ENCODE peak calls at places on chromosomes 1 and 21, in six cellular contexts. Y is osteocyte, S is cerebellar nuclear complex, C is EL, I is NCI-H1092 treated with DMSO at 0.1 percent for 48 hours, H is EH. W is an unnamed sample.

GRCh38 chr1:87902830-87903614 is 574.3 kb downstream of the LMO4 start:
- DNase-seq in C (no peak), S (no peak), I (peak; percentile 8), H (peak; percentile 8), Y (no peak), W (no peak)

GRCh38 chr1:24975391-24975790 is 45.3 kb upstream of the RUNX3 start:
- DNase-seq in C (no peak), I (no peak), Y (no peak), H (no peak), S (no peak), W (no peak)

GRCh38 chr1:23639460-23639859 is 52.1 kb upstream of the RPL11 start:
- DNase-seq in H (no peak), C (no peak), S (no peak), Y (no peak), I (peak; percentile 64), W (no peak)

GRCh38 chr1:41670558-41670957 is 186.1 kb upstream of the EDN2 start:
- DNase-seq in H (peak; percentile 87), C (peak; percentile 86), I (no peak), Y (no peak), S (no peak), W (no peak)

GRCh38 chr1:64150729-64151128 is 52.7 kb upstream of the UBE2U start:
- DNase-seq in Y (no peak), S (no peak), C (no peak), I (no peak), H (no peak), W (no peak)

GRCh38 chr1:198417041-198417440 is 123.4 kb downstream of the ATP6V1G3 start:
- DNase-seq in C (no peak), S (no peak), H (peak; percentile 8), I (no peak), Y (no peak), W (no peak)

GRCh38 chr1:225520587-225521227 is 92.9 kb upstream of the LBR start:
- DNase-seq in I (no peak), H (no peak), S (no peak), Y (no peak), C (no peak), W (no peak)

GRCh38 chr21:40231979-40232378 is 364.7 kb downstream of the PCP4 start:
- DNase-seq in I (no peak), C (no peak), S (no peak), Y (no peak), H (no peak), W (no peak)

GRCh38 chr1:41648230-41648629 is 163.7 kb upstream of the EDN2 start:
- DNase-seq in H (no peak), I (no peak), S (no peak), Y (no peak), C (no peak), W (no peak)

GRCh38 chr1:80021891-80022290 is 1015.4 kb upstream of the ADGRL4 start:
- DNase-seq in H (no peak), Y (no peak), S (no peak), C (no peak), I (no peak), W (no peak)

GRCh38 chr1:116290085-116290670 is 82.9 kb upstream of the ATP1A1 start:
- DNase-seq in S (no peak), Y (no peak), I (no peak), H (no peak), C (peak; percentile 53), W (no peak)

GRCh38 chr1:58032621-58033073 is 513.9 kb downstream of the OMA1 start:
- DNase-seq in S (no peak), Y (no peak), H (no peak), I (no peak), C (no peak), W (no peak)

GRCh38 chr1:35298464-35298863 is 30.0 kb downstream of the ZMYM4 start:
- DNase-seq in S (no peak), Y (no peak), C (peak; percentile 46), H (peak; percentile 65), I (peak; percentile 34), W (no peak)

GRCh38 chr1:64980745-64981601 is 14.6 kb upstream of the JAK1 start:
- DNase-seq in I (no peak), C (peak; percentile 45), H (peak; percentile 57), Y (no peak), S (no peak), W (no peak)

GRCh38 chr1:202113690-202114300 is 8.9 kb upstream of the GPR37L1 start:
- DNase-seq in S (no peak), C (no peak), Y (no peak), H (no peak), I (no peak), W (no peak)

GRCh38 chr1:18535391-18536210 is 54.9 kb downstream of the KLHDC7A start:
- DNase-seq in Y (peak; percentile 69), I (peak; percentile 65), H (no peak), C (no peak), S (no peak), W (peak; percentile 18)

GRCh38 chr1:96374076-96374762 is 347.4 kb upstream of the PTBP2 start:
- DNase-seq in I (no peak), S (no peak), Y (no peak), H (peak; percentile 32), C (peak; percentile 48), W (no peak)

GRCh38 chr21:43196789-43197188 is 28.0 kb downstream of the CRYAA start:
- DNase-seq in C (no peak), S (no peak), I (no peak), Y (no peak), H (no peak), W (peak; percentile 54)

GRCh38 chr1:163768581-163768980 is 446.8 kb downstream of the NUF2 start:
- DNase-seq in Y (no peak), H (peak; percentile 7), C (no peak), I (no peak), S (no peak), W (no peak)

GRCh38 chr1:86515597-86515996 is 31.3 kb upstream of the CLCA4 start:
- DNase-seq in S (no peak), C (peak; percentile 38), H (peak; percentile 15), I (no peak), Y (no peak), W (no peak)

GRCh38 chr1:238789916-238790667 is 596.3 kb upstream of the CHRM3 start:
- DNase-seq in C (no peak), Y (no peak), I (no peak), H (no peak), S (no peak), W (no peak)

GRCh38 chr1:218456449-218456848 is 111.3 kb downstream of the TGFB2 start:
- DNase-seq in I (no peak), Y (no peak), H (no peak), C (no peak), S (no peak), W (no peak)

GRCh38 chr1:232551281-232551835 is 78.6 kb downstream of the SIPA1L2 start:
- DNase-seq in H (no peak), Y (no peak), S (no peak), I (no peak), C (no peak), W (no peak)

GRCh38 chr1:24289937-24290595 is 29.1 kb upstream of the GRHL3 start:
- DNase-seq in Y (peak; percentile 91), C (peak; percentile 89), I (peak; percentile 98), H (peak; percentile 77), S (no peak), W (peak; percentile 80)

GRCh38 chr1:23913212-23913880 is at the start of gene CNR2:
- DNase-seq in H (no peak), Y (no peak), S (no peak), I (no peak), C (no peak), W (no peak)

GRCh38 chr1:68293122-68293521 is 60.8 kb upstream of the WLS start:
- DNase-seq in H (no peak), S (no peak), Y (no peak), C (no peak), I (no peak), W (no peak)

GRCh38 chr1:53594391-53595180 is 135.4 kb downstream of the DMRTB1 start:
- DNase-seq in Y (no peak), I (no peak), H (no peak), C (no peak), S (no peak), W (peak; percentile 55)